ENCODE peak calls at places on chromosome 19, in nine cellular contexts. Q is A549, I is psoas muscle, Y is pancreas, Z is activated B cell treated with CpG ODN at 0.5 μM for 24 hours, B is astrocyte of the spinal cord, M is body of pancreas, P is stomach, O is type B pancreatic cell. K is an unnamed sample.

GRCh38 chr19:51142119-51142518 is at the start of gene SIGLEC7:
- DNase-seq in Z (no peak), Y (no peak), M (no peak), I (peak; percentile 69), B (no peak), Q (no peak), O (no peak), P (no peak), K (peak; percentile 16)

GRCh38 chr19:18474366-18474887 is 36.5 kb upstream of the ISYNA1 start:
- DNase-seq in M (no peak), Q (no peak), I (peak; percentile 44), P (no peak), Z (no peak), O (no peak), Y (no peak), B (no peak), K (no peak)

GRCh38 chr19:40604647-40605200 is 3.6 kb downstream of the LTBP4 start:
- DNase-seq in Z (no peak), Y (peak; percentile 64), P (no peak), I (no peak), Q (no peak), M (no peak), B (no peak), O (no peak), K (no peak)

GRCh38 chr19:38093587-38093986 is 130.4 kb downstream of the DPF1 start:
- DNase-seq in Q (no peak), I (no peak), Y (no peak), B (no peak), Z (no peak), O (no peak), M (no peak), P (no peak), K (no peak)

GRCh38 chr19:47221080-47221841 is 9.7 kb downstream of the BBC3 start:
- DNase-seq in B (no peak), Y (no peak), Z (no peak), P (no peak), Q (no peak), O (no peak), M (no peak), I (no peak), K (no peak)

GRCh38 chr19:49387936-49388372 is at the start of gene KASH5:
- DNase-seq in Z (peak; percentile 75), Y (peak; percentile 89), M (peak; percentile 90), P (peak; percentile 83), Q (peak; percentile 53), O (no peak), I (peak; percentile 92), B (peak; percentile 57), K (no peak)

GRCh38 chr19:36032251-36033104 is at the start of gene CLIP3:
- DNase-seq in M (no peak), O (peak; percentile 84), P (no peak), Z (no peak), I (peak; percentile 80), B (peak; percentile 63), Y (no peak), Q (no peak), K (peak; percentile 67)

GRCh38 chr19:43465468-43466120 is at the start of gene LYPD3:
- DNase-seq in Y (peak; percentile 22), B (no peak), O (no peak), P (peak; percentile 49), Z (no peak), M (no peak), Q (no peak), I (no peak), K (no peak)

GRCh38 chr19:9785367-9786331 is 17.1 kb upstream of the ZNF846 start:
- DNase-seq in P (peak; percentile 99), Q (peak; percentile 70), I (peak; percentile 94), Y (peak; percentile 89), B (peak; percentile 96), M (peak; percentile 98), O (peak; percentile 97), Z (peak; percentile 86), K (peak; percentile 100)

GRCh38 chr19:56120371-56121179 is 520 bp downstream of the ZNF787 start:
- DNase-seq in Q (peak; percentile 88), M (peak; percentile 86), Z (peak; percentile 85), O (peak; percentile 78), P (peak; percentile 77), I (peak; percentile 92), Y (peak; percentile 87), B (peak; percentile 68), K (peak; percentile 78)

GRCh38 chr19:48878219-48879024 is 6.2 kb downstream of the PPP1R15A start:
- DNase-seq in I (no peak), B (no peak), M (no peak), Z (no peak), O (no peak), P (peak; percentile 59), Q (no peak), Y (no peak), K (no peak)

GRCh38 chr19:18206018-18206417 is 2.2 kb upstream of the RAB3A start:
- DNase-seq in Y (no peak), I (no peak), O (no peak), M (no peak), P (no peak), Z (no peak), B (no peak), Q (no peak), K (no peak)

GRCh38 chr19:51372649-51373504 is at the start of gene NKG7:
- DNase-seq in Z (no peak), B (no peak), M (no peak), P (no peak), Q (no peak), O (no peak), Y (no peak), I (peak; percentile 32), K (no peak)

GRCh38 chr19:46571495-46571894 is 29.6 kb upstream of the CALM3 start:
- DNase-seq in Y (no peak), B (no peak), M (no peak), O (no peak), Q (peak; percentile 79), P (no peak), Z (no peak), I (no peak), K (no peak)

GRCh38 chr19:24033962-24034342 is 53.0 kb upstream of the ZNF254 start:
- DNase-seq in Y (peak; percentile 41), B (peak; percentile 74), P (peak; percentile 60), Z (peak; percentile 23), Q (peak; percentile 26), O (no peak), I (peak; percentile 60), M (peak; percentile 52), K (peak; percentile 51)

GRCh38 chr19:48397636-48398328 is 4.3 kb downstream of the GRIN2D start:
- DNase-seq in P (no peak), B (no peak), Y (no peak), O (no peak), I (no peak), Z (no peak), M (no peak), Q (no peak), K (no peak)

GRCh38 chr19:32041681-32042292 is 303.6 kb upstream of the ZNF507 start:
- DNase-seq in B (peak; percentile 29), M (peak; percentile 45), O (no peak), Q (peak; percentile 29), I (no peak), Z (no peak), Y (peak; percentile 41), P (no peak), K (peak; percentile 48)

GRCh38 chr19:492091-492531 is 4.2 kb upstream of the MADCAM1 start:
- DNase-seq in P (no peak), M (no peak), Z (no peak), B (no peak), O (no peak), I (peak; percentile 71), Q (no peak), Y (no peak), K (no peak)

GRCh38 chr19:11244846-11245589 is 5.6 kb downstream of the ANGPTL8 start:
- DNase-seq in I (no peak), B (no peak), O (no peak), P (no peak), Z (no peak), M (no peak), Y (no peak), Q (no peak), K (no peak)

DNA sequence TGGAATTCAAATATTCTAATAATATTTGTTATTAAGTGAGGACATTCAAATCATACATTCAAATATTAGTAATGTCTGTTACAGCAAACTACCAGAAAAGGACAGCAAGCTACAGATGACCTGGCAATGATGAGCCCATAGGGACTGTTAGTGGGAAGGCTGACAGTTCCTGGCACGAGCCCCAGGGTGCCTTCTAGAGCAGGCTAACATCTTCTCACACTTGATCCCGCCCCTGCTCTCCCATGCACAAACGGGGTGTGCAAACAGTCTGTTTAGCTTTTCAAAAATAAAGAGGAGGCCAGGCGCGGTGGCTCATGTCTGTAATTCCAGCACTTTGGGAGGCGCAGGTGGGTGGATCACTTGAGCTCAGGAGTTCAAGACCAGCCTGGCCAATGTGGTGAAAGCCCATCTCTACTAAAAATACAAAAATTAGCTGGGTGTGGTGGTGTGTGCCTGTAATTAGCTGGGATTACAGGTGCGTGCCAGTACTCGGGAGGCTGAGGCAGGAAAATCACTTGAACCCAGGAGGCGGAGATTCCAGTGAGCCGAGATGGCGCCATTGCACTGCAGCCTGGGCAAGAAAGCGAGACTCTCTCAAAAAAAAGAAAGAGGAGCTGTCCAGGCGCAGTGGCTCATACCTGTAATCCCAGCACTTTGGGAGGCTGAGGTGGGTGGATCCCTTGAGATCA is 9.6 kb upstream of the GARRE1 start:
- DNase-seq in B (no peak), Z (no peak), P (no peak), Q (no peak), M (no peak), I (no peak), O (no peak), Y (no peak), K (no peak)
- TF ChIP-seq CTCF in B (no peak), Z (no peak), P (no peak), Q (no peak), M (no peak), I (no peak), O (no peak), Y (no peak), K (no peak)

DNA sequence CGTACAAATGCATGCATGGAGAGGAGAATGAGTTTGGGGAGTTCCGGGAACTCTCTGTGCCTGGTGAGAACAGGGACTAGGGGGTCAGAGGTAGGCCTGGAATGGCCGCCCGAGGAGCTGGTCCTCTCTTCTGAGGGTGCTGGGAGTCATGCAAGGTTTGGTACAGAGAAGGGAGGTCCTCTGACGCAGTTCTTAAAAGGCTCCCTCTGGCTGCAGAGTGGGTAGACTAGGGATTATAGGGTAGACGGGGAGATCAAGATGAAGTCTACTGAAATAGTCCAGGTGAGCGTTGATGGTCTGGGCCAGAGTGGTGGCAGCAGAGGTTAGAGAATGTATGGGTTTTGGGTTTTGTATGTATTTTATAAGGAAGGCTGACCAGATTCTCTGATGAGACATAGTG is 796 bp downstream of the ZNF304 start:
- DNase-seq in I (no peak), Y (no peak), Z (no peak), O (no peak), B (no peak), P (no peak), Q (no peak), M (no peak), K (no peak)
- TF ChIP-seq CTCF in I (no peak), Y (no peak), Z (no peak), O (no peak), B (no peak), P (no peak), Q (no peak), M (no peak), K (no peak)

GRCh38 chr19:2446390-2446789 is 10.4 kb downstream of the LMNB2 start:
- DNase-seq in Z (no peak), B (no peak), Q (no peak), P (no peak), Y (no peak), I (peak; percentile 96), O (no peak), M (no peak), K (no peak)
- TF ChIP-seq CTCF in Z (no peak), B (no peak), Q (no peak), P (no peak), Y (no peak), I (no peak), O (no peak), M (no peak), K (no peak)

GRCh38 chr19:13842294-13843103 is 34.4 kb upstream of the NANOS3 start:
- DNase-seq in I (peak; percentile 93), Q (no peak), Y (peak; percentile 81), P (peak; percentile 85), Z (peak; percentile 78), B (peak; percentile 80), O (no peak), M (peak; percentile 83), K (peak; percentile 62)
- TF ChIP-seq CTCF in I (no peak), Q (no peak), Y (no peak), P (no peak), Z (no peak), B (no peak), O (peak; percentile 23), M (no peak), K (no peak)